ENCODE peak calls at places on chromosome 2, in six cellular contexts. R, C, B, P, E and M are unnamed samples.

GRCh38 chr2:197869501-197870111 is 65.2 kb downstream of the PLCL1 start:
- DNase-seq in R (no peak), C (no peak), B (no peak), P (no peak), E (peak; percentile 82), M (peak; percentile 50)

GRCh38 chr2:1651131-1652066 is 92.9 kb downstream of the PXDN start:
- DNase-seq in R (no peak), C (no peak), B (no peak), P (no peak), E (no peak), M (no peak)

GRCh38 chr2:36455788-36456187 is 100.2 kb downstream of the CRIM1 start:
- DNase-seq in R (peak; percentile 70), C (no peak), B (no peak), P (no peak), E (no peak), M (peak; percentile 76)

GRCh38 chr2:237695201-237695780 is 67.9 kb downstream of the LRRFIP1 start:
- DNase-seq in R (peak; percentile 99), C (peak; percentile 2), B (no peak), P (no peak), E (peak; percentile 90), M (peak; percentile 97)

GRCh38 chr2:30421551-30422436 is 25.3 kb upstream of the LCLAT1 start:
- DNase-seq in R (peak; percentile 84), C (no peak), B (no peak), P (no peak), E (no peak), M (peak; percentile 87)

GRCh38 chr2:3195865-3196504 is 181.6 kb downstream of the EIPR1 start:
- DNase-seq in R (no peak), C (no peak), B (no peak), P (no peak), E (no peak), M (no peak)

GRCh38 chr2:195820867-195821565 is 164.0 kb downstream of the SLC39A10 start:
- DNase-seq in R (peak; percentile 1), C (no peak), B (no peak), P (no peak), E (no peak), M (no peak)

GRCh38 chr2:127157651-127158460 is 50.9 kb upstream of the BIN1 start:
- DNase-seq in R (no peak), C (peak; percentile 86), B (peak; percentile 81), P (peak; percentile 33), E (peak; percentile 74), M (peak; percentile 56)

GRCh38 chr2:160427629-160428424 is 65.8 kb downstream of the RBMS1 start:
- DNase-seq in R (peak; percentile 87), C (no peak), B (no peak), P (no peak), E (no peak), M (peak; percentile 77)

GRCh38 chr2:85326946-85327756 is 638 bp downstream of the TGOLN2 start:
- DNase-seq in R (peak; percentile 45), C (peak; percentile 41), B (no peak), P (peak; percentile 33), E (peak; percentile 33), M (peak; percentile 59)
- H3K14ac ChIP-seq in R (peak overlapping the region; percentile 94), C (peak overlapping the region; percentile 68), B (no peak overlapping the region), P (peak overlapping the region; percentile 92), E (peak overlapping the region; percentile 29), M (no peak overlapping the region)

GRCh38 chr2:180705551-180705950 is 274.9 kb upstream of the UBE2E3 start:
- DNase-seq in R (peak; percentile 25), C (no peak), B (no peak), P (no peak), E (no peak), M (no peak)
- H3K14ac ChIP-seq in R (no peak overlapping the region), C (no peak overlapping the region), B (no peak overlapping the region), P (no peak overlapping the region), E (no peak overlapping the region), M (no peak overlapping the region)

GRCh38 chr2:80153151-80153550 is 151.4 kb downstream of the LRRTM1 start:
- DNase-seq in R (no peak), C (no peak), B (no peak), P (peak; percentile 52), E (no peak), M (no peak)
- H3K14ac ChIP-seq in R (no peak overlapping the region), C (no peak overlapping the region), B (no peak overlapping the region), P (no peak overlapping the region), E (no peak overlapping the region), M (no peak overlapping the region)

GRCh38 chr2:9782197-9782719 is 61.0 kb upstream of the TAF1B start:
- DNase-seq in R (no peak), C (no peak), B (no peak), P (no peak), E (peak; percentile 93), M (no peak)

GRCh38 chr2:9778471-9779402 is 64.5 kb upstream of the TAF1B start:
- DNase-seq in R (no peak), C (no peak), B (no peak), P (no peak), E (no peak), M (no peak)

GRCh38 chr2:9779572-9780264 is 63.6 kb upstream of the TAF1B start:
- DNase-seq in R (no peak), C (no peak), B (no peak), P (no peak), E (no peak), M (no peak)

GRCh38 chr2:9781252-9781651 is 62.0 kb upstream of the TAF1B start:
- DNase-seq in R (no peak), C (no peak), B (no peak), P (no peak), E (peak; percentile 23), M (no peak)

DNA sequence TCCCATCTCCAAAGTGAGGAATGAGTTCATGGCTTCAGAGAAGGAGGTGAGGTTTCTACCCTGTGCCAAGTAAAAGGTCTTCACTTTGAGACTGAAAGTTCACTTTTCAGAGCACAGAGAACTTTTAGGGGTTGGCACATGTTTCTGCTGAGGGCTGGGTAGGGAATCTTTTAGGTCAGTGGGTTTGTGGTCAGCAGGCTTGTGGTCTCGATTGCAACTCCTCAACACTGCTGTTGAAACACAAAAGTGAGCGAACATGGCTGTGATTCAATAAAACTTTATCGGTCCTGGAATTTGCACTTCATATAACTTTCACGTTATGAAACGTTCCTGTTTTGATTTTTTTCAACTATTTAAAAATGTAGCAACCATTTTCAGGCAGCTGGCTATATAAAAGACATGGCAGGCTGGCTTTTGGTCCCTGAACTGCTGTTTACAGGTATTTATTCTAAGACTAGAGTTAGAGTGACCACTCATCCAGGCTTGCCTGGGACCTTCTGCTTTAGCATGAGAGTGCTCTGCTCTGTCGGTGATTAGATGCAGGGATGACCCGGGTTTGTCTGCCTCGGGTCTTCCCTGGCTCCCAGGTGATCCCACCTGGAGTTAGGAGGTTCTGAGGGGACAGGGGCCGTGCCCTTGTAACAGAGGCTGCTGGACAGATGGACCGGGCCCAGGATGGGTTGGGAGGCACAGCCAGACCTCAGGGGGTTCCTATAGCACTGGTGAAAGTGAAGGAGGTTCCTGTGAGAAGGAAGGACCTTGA is 62.7 kb upstream of the TAF1B start:
- DNase-seq in R (no peak), C (no peak), B (no peak), P (no peak), E (no peak), M (no peak)
- H3K14ac ChIP-seq in R (no peak overlapping the region), C (no peak overlapping the region), B (no peak overlapping the region), P (no peak overlapping the region), E (no peak overlapping the region), M (no peak overlapping the region)

DNA sequence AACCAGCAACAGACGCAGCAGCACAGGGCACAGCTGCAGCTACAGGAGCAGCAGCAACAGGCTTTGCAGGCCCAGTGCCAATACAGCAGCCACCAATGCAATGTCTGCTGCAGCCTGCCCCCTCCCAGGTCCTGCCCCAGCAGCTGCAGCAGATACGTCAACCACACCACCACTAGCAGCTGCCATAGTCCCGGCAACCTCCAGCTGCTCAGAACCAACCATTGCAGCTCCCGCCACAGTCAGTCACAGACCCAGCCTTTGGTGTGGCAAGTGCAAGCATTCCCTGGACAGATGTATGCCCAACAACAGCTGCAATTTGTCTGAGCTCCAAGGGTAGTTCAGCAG is 53.3 kb upstream of the TUBA3E start:
- DNase-seq in R (no peak), C (no peak), B (no peak), P (no peak), E (no peak), M (no peak)
- H3K14ac ChIP-seq in R (no peak overlapping the region), C (no peak overlapping the region), B (no peak overlapping the region), P (peak overlapping the region; percentile 21), E (no peak overlapping the region), M (no peak overlapping the region)